ENCODE peak calls at places on chromosomes 11 and 22, in four cellular contexts. R is HepG2, U is K562, P is GM12878. K is an unnamed sample.

GRCh38 chr11:58392741-58393140 is 13.9 kb downstream of the OR5B3 start:
- DNase-seq in R (peak; percentile 2), U (no peak), P (no peak), K (no peak)

GRCh38 chr11:111911563-111912401 is at the start of gene CRYAB:
- DNase-seq in R (peak; percentile 32), U (peak; percentile 37), P (no peak), K (no peak)

GRCh38 chr22:40182231-40182835 is 4.6 kb downstream of the TNRC6B start:
- DNase-seq in R (no peak), U (no peak), P (no peak), K (no peak)

GRCh38 chr11:221998-222789 is 13.9 kb downstream of the SIRT3 start:
- DNase-seq in R (no peak), U (no peak), P (no peak), K (no peak)

GRCh38 chr22:32413715-32414114 is 1.7 kb upstream of the RTCB start:
- DNase-seq in R (peak; percentile 24), U (peak; percentile 13), P (no peak), K (peak; percentile 46)

GRCh38 chr11:2862950-2863618 is 22.5 kb downstream of the CDKN1C start:
- DNase-seq in R (no peak), U (no peak), P (no peak), K (no peak)

GRCh38 chr11:83027794-83028193 is 43.9 kb downstream of the RAB30 start:
- DNase-seq in R (no peak), U (no peak), P (no peak), K (no peak)

GRCh38 chr11:35158371-35159081 is 19.6 kb downstream of the CD44 start:
- DNase-seq in R (no peak), U (no peak), P (no peak), K (no peak)

GRCh38 chr11:128069665-128070064 is 517.7 kb downstream of the ETS1 start:
- DNase-seq in R (no peak), U (no peak), P (no peak), K (no peak)

GRCh38 chr22:19003518-19003917 is 67.4 kb upstream of the PRODH start:
- DNase-seq in R (no peak), U (no peak), P (no peak), K (no peak)

GRCh38 chr11:75077316-75077715 is 19.4 kb downstream of the OR2AT4 start:
- DNase-seq in R (no peak), U (no peak), P (no peak), K (no peak)

GRCh38 chr11:43574949-43575915 is 105.3 kb upstream of the HSD17B12 start:
- DNase-seq in R (no peak), U (no peak), P (no peak), K (peak; percentile 35)

GRCh38 chr22:30408388-30409101 is 11.7 kb downstream of the SEC14L2 start:
- DNase-seq in R (peak; percentile 35), U (peak; percentile 43), P (no peak), K (no peak)

DNA sequence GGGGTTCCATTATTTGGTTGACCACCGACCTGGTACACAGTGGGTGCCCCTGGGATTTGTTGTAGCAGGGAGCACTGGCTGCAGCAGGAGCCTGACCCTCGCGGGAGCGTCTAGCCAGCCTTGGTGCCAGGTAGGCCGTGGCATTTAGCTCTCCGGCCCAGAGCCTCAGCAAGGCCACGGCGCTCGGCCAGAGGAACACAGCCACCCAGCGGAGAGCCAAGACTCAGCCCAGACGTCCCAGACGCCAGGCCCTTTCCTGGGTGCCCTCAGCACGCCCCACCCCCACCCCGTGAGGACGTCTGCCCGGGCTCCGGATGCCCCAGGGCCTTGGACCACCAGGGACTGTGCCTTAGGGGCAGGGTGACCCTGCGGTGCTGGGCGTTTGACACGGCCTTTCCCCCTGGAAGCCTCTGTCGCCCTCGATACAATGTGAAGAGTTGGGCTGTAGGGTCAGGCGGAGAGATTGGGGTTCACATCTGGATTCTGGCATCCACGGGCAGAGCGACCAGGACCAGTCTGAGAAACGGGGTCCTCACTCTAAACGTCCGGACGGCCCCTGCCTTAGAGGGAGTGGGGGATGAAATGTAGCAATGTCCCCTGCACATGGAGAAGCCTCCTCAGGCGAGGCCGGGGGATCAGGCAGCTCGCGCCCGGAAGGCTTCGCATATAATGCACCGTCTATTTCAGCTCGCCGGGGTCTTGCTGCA is 99.2 kb upstream of the FGF3 start:
- DNase-seq in R (no peak), U (no peak), P (no peak), K (no peak)
- TF ChIP-seq FOXK2 in R (no peak), U (no peak), P (no peak), K (no peak)

GRCh38 chr11:1853376-1854131 is 670 bp downstream of the LSP1 start:
- DNase-seq in R (no peak), U (no peak), P (no peak), K (no peak)

GRCh38 chr11:1852885-1853284 is at the start of gene LSP1:
- DNase-seq in R (no peak), U (no peak), P (peak; percentile 92), K (no peak)

GRCh38 chr11:1854949-1855885 is 2.3 kb downstream of the LSP1 start:
- DNase-seq in R (no peak), U (peak; percentile 45), P (peak; percentile 55), K (no peak)

GRCh38 chr11:1855886-1856265 is 3.0 kb downstream of the LSP1 start:
- DNase-seq in R (no peak), U (no peak), P (no peak), K (no peak)

GRCh38 chr11:1854132-1854948 is 1.5 kb downstream of the LSP1 start:
- DNase-seq in R (no peak), U (no peak), P (peak; percentile 33), K (no peak)
- TF ChIP-seq FOXK2 in R (no peak), U (no peak), P (no peak), K (no peak)

DNA sequence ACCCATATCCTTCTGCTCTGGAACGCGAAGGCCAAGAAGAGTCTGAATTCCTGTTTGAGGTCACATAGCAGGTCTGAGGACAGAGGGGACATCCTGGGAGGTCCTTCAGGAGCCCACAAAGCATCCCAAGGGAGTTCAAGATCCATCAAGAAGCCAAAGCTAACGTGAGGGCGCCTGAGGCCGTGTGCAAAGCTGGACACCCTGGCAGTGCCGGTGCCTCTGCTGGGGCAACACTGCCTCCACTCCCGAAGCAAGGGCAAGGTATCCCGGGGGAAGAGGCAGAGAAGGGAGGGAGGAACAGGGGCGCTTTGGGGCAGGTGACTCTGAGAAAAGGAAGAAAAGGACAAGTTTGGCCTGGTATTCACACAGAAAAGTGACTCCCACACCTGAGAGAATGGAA is 50.3 kb upstream of the CDON start:
- DNase-seq in R (no peak), U (no peak), P (no peak), K (no peak)
- TF ChIP-seq FOXK2 in R (no peak), U (no peak), P (no peak), K (no peak)

DNA sequence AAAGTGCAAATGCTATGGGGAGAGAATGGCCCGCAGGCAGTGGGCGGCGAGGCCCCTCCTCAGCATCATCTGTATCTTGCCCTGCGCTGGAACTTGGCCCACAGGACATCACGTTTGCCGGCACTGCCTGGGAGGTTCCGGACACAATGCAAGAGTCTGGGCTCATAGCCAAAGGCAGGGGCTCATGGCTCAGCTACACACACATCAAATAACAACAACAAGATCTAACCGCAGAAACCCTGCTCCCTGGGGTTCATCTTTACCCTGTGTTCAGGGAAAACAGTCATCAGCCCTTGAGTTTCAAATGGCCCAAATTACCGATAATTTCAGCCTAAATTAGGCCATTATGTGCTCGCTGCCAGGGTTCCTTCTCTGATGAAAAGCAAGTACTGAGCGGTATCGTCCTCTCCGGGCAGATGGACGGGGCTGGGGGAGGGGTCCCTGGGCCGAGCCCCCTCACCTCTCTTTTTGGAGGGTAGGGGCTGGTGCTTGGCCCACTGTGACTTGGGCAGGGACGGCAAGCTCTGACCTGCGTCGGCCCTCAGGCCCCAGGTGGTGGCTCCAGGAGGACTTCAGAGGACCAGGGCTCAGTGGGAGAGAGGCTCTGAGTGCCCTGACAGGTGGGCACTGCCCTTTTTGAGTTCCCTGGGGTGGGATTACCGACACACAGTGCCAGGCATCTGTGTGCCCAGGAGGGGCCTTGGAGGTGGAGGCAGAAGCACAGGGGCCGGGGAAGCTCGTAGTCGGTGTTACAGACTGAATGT is 25.0 kb upstream of the GAL start:
- DNase-seq in R (peak; percentile 55), U (peak; percentile 56), P (no peak), K (peak; percentile 30)
- TF ChIP-seq FOXK2 in R (no peak), U (no peak), P (no peak), K (no peak)

GRCh38 chr11:132082566-132082965 is 712.2 kb downstream of the NTM start:
- DNase-seq in R (no peak), U (no peak), P (no peak), K (no peak)
- TF ChIP-seq FOXK2 in R (no peak), U (no peak), P (no peak), K (no peak)

GRCh38 chr11:46295996-46296519 is 18.6 kb downstream of the CREB3L1 start:
- DNase-seq in R (no peak), U (no peak), P (no peak), K (no peak)

GRCh38 chr11:46296520-46297448 is 19.3 kb downstream of the CREB3L1 start:
- DNase-seq in R (no peak), U (peak; percentile 96), P (no peak), K (peak; percentile 61)

GRCh38 chr11:46299425-46300067 is 22.1 kb downstream of the CREB3L1 start:
- DNase-seq in R (no peak), U (no peak), P (no peak), K (no peak)

GRCh38 chr11:46300270-46300669 is 22.8 kb downstream of the CREB3L1 start:
- DNase-seq in R (no peak), U (no peak), P (no peak), K (no peak)

GRCh38 chr11:46298699-46299424 is 21.4 kb downstream of the CREB3L1 start:
- DNase-seq in R (no peak), U (no peak), P (no peak), K (no peak)
- TF ChIP-seq FOXK2 in R (no peak), U (no peak), P (no peak), K (no peak)

GRCh38 chr22:50276143-50276542 is 6.0 kb upstream of the MAPK11 start:
- DNase-seq in R (peak; percentile 16), U (no peak), P (peak; percentile 66), K (peak; percentile 28)
- TF ChIP-seq FOXK2 in R (no peak), U (no peak), P (no peak), K (no peak)

GRCh38 chr11:62926669-62927455 is 5.7 kb upstream of the CHRM1 start:
- DNase-seq in R (no peak), U (no peak), P (no peak), K (no peak)

GRCh38 chr11:62931501-62932278 is 10.5 kb upstream of the CHRM1 start:
- DNase-seq in R (no peak), U (no peak), P (no peak), K (no peak)

GRCh38 chr11:62928011-62928410 is 6.8 kb upstream of the CHRM1 start:
- DNase-seq in R (peak; percentile 16), U (no peak), P (no peak), K (no peak)

GRCh38 chr11:62933285-62933684 is 12.1 kb upstream of the CHRM1 start:
- DNase-seq in R (no peak), U (no peak), P (no peak), K (no peak)

GRCh38 chr11:62930157-62930556 is 9.0 kb upstream of the CHRM1 start:
- DNase-seq in R (no peak), U (no peak), P (no peak), K (no peak)
- TF ChIP-seq FOXK2 in R (no peak), U (no peak), P (no peak), K (no peak)